ENCODE peak calls at places on chromosomes 12 and 14, in seven cellular contexts. One of them, this sample, is unnamed.

GRCh38 chr12:113422929-113423669 is 919 bp downstream of the SDSL start:
- DNase-seq in CD4-positive, alpha-beta T cell: no peak
- DNase-seq in WTC11: no peak
- DNase-seq in astrocyte of the cerebellum: no peak
- DNase-seq in testis: no peak
- DNase-seq in fibroblast of the aortic adventitia: no peak
- DNase-seq in epithelial cell of esophagus: peak; percentile 20
- DNase-seq in this sample: no peak

GRCh38 chr12:117499759-117500485 is 138.5 kb upstream of the NOS1 start:
- DNase-seq in astrocyte of the cerebellum: no peak
- DNase-seq in CD4-positive, alpha-beta T cell: no peak
- DNase-seq in testis: no peak
- DNase-seq in WTC11: no peak
- DNase-seq in epithelial cell of esophagus: no peak
- DNase-seq in fibroblast of the aortic adventitia: no peak
- DNase-seq in this sample: no peak

GRCh38 chr14:21699551-21699950 is 25.9 kb upstream of the OR4E1 start:
- DNase-seq in fibroblast of the aortic adventitia: no peak
- DNase-seq in astrocyte of the cerebellum: no peak
- DNase-seq in CD4-positive, alpha-beta T cell: no peak
- DNase-seq in epithelial cell of esophagus: no peak
- DNase-seq in testis: no peak
- DNase-seq in WTC11: no peak
- DNase-seq in this sample: no peak

GRCh38 chr12:117521327-117521726 is 159.9 kb upstream of the NOS1 start:
- DNase-seq in astrocyte of the cerebellum: no peak
- DNase-seq in WTC11: no peak
- DNase-seq in testis: no peak
- DNase-seq in CD4-positive, alpha-beta T cell: no peak
- DNase-seq in fibroblast of the aortic adventitia: no peak
- DNase-seq in epithelial cell of esophagus: no peak
- DNase-seq in this sample: no peak

GRCh38 chr12:92561543-92561899 is 141.3 kb upstream of the PLEKHG7 start:
- DNase-seq in astrocyte of the cerebellum: peak; percentile 98
- DNase-seq in fibroblast of the aortic adventitia: peak; percentile 97
- DNase-seq in epithelial cell of esophagus: no peak
- DNase-seq in WTC11: no peak
- DNase-seq in CD4-positive, alpha-beta T cell: no peak
- DNase-seq in testis: peak; percentile 60
- DNase-seq in this sample: peak; percentile 81

GRCh38 chr12:53224268-53224896 is 7.6 kb downstream of the RARG start:
- DNase-seq in epithelial cell of esophagus: peak; percentile 83
- DNase-seq in fibroblast of the aortic adventitia: no peak
- DNase-seq in CD4-positive, alpha-beta T cell: no peak
- DNase-seq in WTC11: peak; percentile 77
- DNase-seq in testis: no peak
- DNase-seq in astrocyte of the cerebellum: no peak
- DNase-seq in this sample: no peak

GRCh38 chr12:99281277-99281676 is 366.3 kb upstream of the GARIN6 start:
- DNase-seq in fibroblast of the aortic adventitia: no peak
- DNase-seq in testis: no peak
- DNase-seq in epithelial cell of esophagus: no peak
- DNase-seq in CD4-positive, alpha-beta T cell: no peak
- DNase-seq in WTC11: no peak
- DNase-seq in astrocyte of the cerebellum: peak; percentile 15
- DNase-seq in this sample: no peak

GRCh38 chr14:91078095-91078737 is 17.8 kb upstream of the RPS6KA5 start:
- DNase-seq in astrocyte of the cerebellum: no peak
- DNase-seq in epithelial cell of esophagus: no peak
- DNase-seq in CD4-positive, alpha-beta T cell: no peak
- DNase-seq in testis: peak; percentile 39
- DNase-seq in WTC11: no peak
- DNase-seq in fibroblast of the aortic adventitia: no peak
- DNase-seq in this sample: no peak

GRCh38 chr12:116508145-116509121 is 50.7 kb upstream of the MAP1LC3B2 start:
- DNase-seq in WTC11: peak; percentile 73
- DNase-seq in CD4-positive, alpha-beta T cell: no peak
- DNase-seq in epithelial cell of esophagus: no peak
- DNase-seq in testis: peak; percentile 51
- DNase-seq in astrocyte of the cerebellum: no peak
- DNase-seq in fibroblast of the aortic adventitia: peak; percentile 42
- DNase-seq in this sample: no peak

GRCh38 chr12:106759526-106760183 is 14.8 kb upstream of the RIC8B start:
- DNase-seq in WTC11: no peak
- DNase-seq in epithelial cell of esophagus: no peak
- DNase-seq in fibroblast of the aortic adventitia: peak; percentile 50
- DNase-seq in CD4-positive, alpha-beta T cell: no peak
- DNase-seq in testis: no peak
- DNase-seq in astrocyte of the cerebellum: no peak
- DNase-seq in this sample: no peak

GRCh38 chr12:20150835-20151234 is 217.5 kb upstream of the PDE3A start:
- DNase-seq in epithelial cell of esophagus: no peak
- DNase-seq in WTC11: no peak
- DNase-seq in astrocyte of the cerebellum: no peak
- DNase-seq in testis: no peak
- DNase-seq in fibroblast of the aortic adventitia: peak; percentile 3
- DNase-seq in CD4-positive, alpha-beta T cell: no peak
- DNase-seq in this sample: no peak

GRCh38 chr14:99590746-99591555 is 13.1 kb downstream of the CCDC85C start:
- DNase-seq in WTC11: no peak
- DNase-seq in fibroblast of the aortic adventitia: peak; percentile 41
- DNase-seq in testis: no peak
- DNase-seq in epithelial cell of esophagus: peak; percentile 27
- DNase-seq in CD4-positive, alpha-beta T cell: no peak
- DNase-seq in astrocyte of the cerebellum: no peak
- DNase-seq in this sample: no peak

GRCh38 chr12:104183443-104183842 is 32.1 kb upstream of the TXNRD1 start:
- DNase-seq in CD4-positive, alpha-beta T cell: no peak
- DNase-seq in WTC11: no peak
- DNase-seq in testis: no peak
- DNase-seq in astrocyte of the cerebellum: no peak
- DNase-seq in fibroblast of the aortic adventitia: no peak
- DNase-seq in epithelial cell of esophagus: no peak
- DNase-seq in this sample: no peak

GRCh38 chr14:81441626-81442134 is 41.6 kb upstream of the STON2 start:
- DNase-seq in WTC11: no peak
- DNase-seq in epithelial cell of esophagus: no peak
- DNase-seq in astrocyte of the cerebellum: no peak
- DNase-seq in testis: no peak
- DNase-seq in CD4-positive, alpha-beta T cell: no peak
- DNase-seq in fibroblast of the aortic adventitia: no peak
- DNase-seq in this sample: no peak
- TF ChIP-seq CTCF in WTC11: no peak
- TF ChIP-seq CTCF in epithelial cell of esophagus: no peak
- TF ChIP-seq CTCF in astrocyte of the cerebellum: no peak
- TF ChIP-seq CTCF in testis: no peak
- TF ChIP-seq CTCF in CD4-positive, alpha-beta T cell: no peak
- TF ChIP-seq CTCF in fibroblast of the aortic adventitia: no peak
- TF ChIP-seq CTCF in this sample: no peak

GRCh38 chr12:68900241-68900640 is 32.7 kb downstream of the CPM start:
- DNase-seq in CD4-positive, alpha-beta T cell: no peak
- DNase-seq in WTC11: no peak
- DNase-seq in fibroblast of the aortic adventitia: no peak
- DNase-seq in astrocyte of the cerebellum: no peak
- DNase-seq in testis: no peak
- DNase-seq in epithelial cell of esophagus: no peak
- DNase-seq in this sample: no peak

GRCh38 chr12:68896881-68897540 is 36.0 kb downstream of the CPM start:
- DNase-seq in fibroblast of the aortic adventitia: no peak
- DNase-seq in epithelial cell of esophagus: peak; percentile 69
- DNase-seq in astrocyte of the cerebellum: no peak
- DNase-seq in WTC11: no peak
- DNase-seq in CD4-positive, alpha-beta T cell: no peak
- DNase-seq in testis: no peak
- DNase-seq in this sample: no peak

GRCh38 chr12:68901551-68901950 is 31.4 kb downstream of the CPM start:
- DNase-seq in testis: no peak
- DNase-seq in epithelial cell of esophagus: no peak
- DNase-seq in astrocyte of the cerebellum: no peak
- DNase-seq in fibroblast of the aortic adventitia: no peak
- DNase-seq in WTC11: no peak
- DNase-seq in CD4-positive, alpha-beta T cell: no peak
- DNase-seq in this sample: no peak

GRCh38 chr12:68901145-68901544 is 31.8 kb downstream of the CPM start:
- DNase-seq in testis: no peak
- DNase-seq in WTC11: no peak
- DNase-seq in epithelial cell of esophagus: no peak
- DNase-seq in astrocyte of the cerebellum: no peak
- DNase-seq in fibroblast of the aortic adventitia: no peak
- DNase-seq in CD4-positive, alpha-beta T cell: no peak
- DNase-seq in this sample: no peak

GRCh38 chr12:68899251-68899771 is 33.7 kb downstream of the CPM start:
- DNase-seq in astrocyte of the cerebellum: peak; percentile 88
- DNase-seq in WTC11: no peak
- DNase-seq in fibroblast of the aortic adventitia: peak; percentile 86
- DNase-seq in testis: peak; percentile 88
- DNase-seq in epithelial cell of esophagus: peak; percentile 71
- DNase-seq in CD4-positive, alpha-beta T cell: no peak
- DNase-seq in this sample: peak; percentile 73
- TF ChIP-seq CTCF in astrocyte of the cerebellum: peak; percentile 75
- TF ChIP-seq CTCF in WTC11: no peak
- TF ChIP-seq CTCF in fibroblast of the aortic adventitia: peak; percentile 78
- TF ChIP-seq CTCF in testis: peak; percentile 38
- TF ChIP-seq CTCF in epithelial cell of esophagus: peak; percentile 72
- TF ChIP-seq CTCF in CD4-positive, alpha-beta T cell: no peak
- TF ChIP-seq CTCF in this sample: peak; percentile 85

DNA sequence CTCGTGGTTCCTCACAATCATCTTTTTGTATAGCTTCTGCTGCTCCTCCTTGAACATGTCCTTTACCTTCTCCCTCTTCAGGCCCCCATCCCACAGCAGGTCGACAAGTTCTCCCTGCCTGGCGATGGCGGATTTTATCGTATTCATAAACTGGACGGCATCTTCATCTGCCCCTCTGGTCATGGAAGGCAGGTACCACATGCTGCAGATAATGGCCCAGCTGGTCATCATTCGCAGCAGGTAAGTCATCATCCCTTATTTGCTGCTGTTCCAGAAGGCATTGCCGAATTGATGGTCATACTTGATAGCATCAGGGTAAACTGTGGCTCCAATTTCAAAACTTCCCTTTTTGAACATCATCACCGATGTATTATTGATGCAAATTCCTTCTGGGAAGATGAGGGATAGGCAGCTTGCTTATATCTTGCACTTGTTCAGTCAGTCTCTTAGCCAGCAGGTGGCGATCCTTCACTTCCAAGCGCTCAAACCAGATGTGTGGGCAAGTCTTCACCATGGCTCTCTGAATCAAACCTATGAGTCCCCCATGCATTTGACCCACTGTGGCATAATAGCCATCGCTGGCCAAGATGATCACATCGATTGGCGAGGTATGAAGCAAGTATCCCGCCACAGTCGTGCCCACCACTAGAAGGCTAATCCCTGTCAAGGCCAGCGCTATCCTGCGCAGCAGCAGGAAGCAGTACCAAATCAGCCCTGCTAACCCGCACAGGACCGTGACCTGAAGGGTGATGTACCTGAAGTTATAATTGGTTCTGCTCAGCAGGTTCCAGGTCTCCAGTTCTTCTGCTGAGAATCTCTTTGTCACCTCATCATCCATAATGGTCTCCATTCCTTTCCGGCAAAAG is 381.5 kb upstream of the STXBP6 start:
- DNase-seq in testis: peak; percentile 87
- DNase-seq in astrocyte of the cerebellum: no peak
- DNase-seq in CD4-positive, alpha-beta T cell: no peak
- DNase-seq in fibroblast of the aortic adventitia: no peak
- DNase-seq in epithelial cell of esophagus: peak; percentile 11
- DNase-seq in WTC11: peak; percentile 69
- DNase-seq in this sample: no peak
- TF ChIP-seq CTCF in testis: peak; percentile 23
- TF ChIP-seq CTCF in astrocyte of the cerebellum: no peak
- TF ChIP-seq CTCF in CD4-positive, alpha-beta T cell: no peak
- TF ChIP-seq CTCF in fibroblast of the aortic adventitia: no peak
- TF ChIP-seq CTCF in epithelial cell of esophagus: no peak
- TF ChIP-seq CTCF in WTC11: peak; percentile 49
- TF ChIP-seq CTCF in this sample: no peak

GRCh38 chr12:108240928-108241327 is 98.2 kb downstream of the CMKLR1 start:
- DNase-seq in WTC11: no peak
- DNase-seq in epithelial cell of esophagus: no peak
- DNase-seq in testis: no peak
- DNase-seq in fibroblast of the aortic adventitia: no peak
- DNase-seq in astrocyte of the cerebellum: no peak
- DNase-seq in CD4-positive, alpha-beta T cell: no peak
- DNase-seq in this sample: no peak

GRCh38 chr12:108237272-108237671 is 101.8 kb downstream of the CMKLR1 start:
- DNase-seq in fibroblast of the aortic adventitia: no peak
- DNase-seq in epithelial cell of esophagus: no peak
- DNase-seq in CD4-positive, alpha-beta T cell: no peak
- DNase-seq in WTC11: peak; percentile 46
- DNase-seq in testis: no peak
- DNase-seq in astrocyte of the cerebellum: no peak
- DNase-seq in this sample: no peak

GRCh38 chr12:108240027-108240785 is 98.9 kb downstream of the CMKLR1 start:
- DNase-seq in epithelial cell of esophagus: no peak
- DNase-seq in testis: peak; percentile 61
- DNase-seq in CD4-positive, alpha-beta T cell: no peak
- DNase-seq in fibroblast of the aortic adventitia: no peak
- DNase-seq in astrocyte of the cerebellum: no peak
- DNase-seq in WTC11: peak; percentile 28
- DNase-seq in this sample: no peak

GRCh38 chr12:108238474-108238873 is 100.6 kb downstream of the CMKLR1 start:
- DNase-seq in WTC11: no peak
- DNase-seq in astrocyte of the cerebellum: no peak
- DNase-seq in epithelial cell of esophagus: no peak
- DNase-seq in fibroblast of the aortic adventitia: no peak
- DNase-seq in testis: no peak
- DNase-seq in CD4-positive, alpha-beta T cell: no peak
- DNase-seq in this sample: no peak

DNA sequence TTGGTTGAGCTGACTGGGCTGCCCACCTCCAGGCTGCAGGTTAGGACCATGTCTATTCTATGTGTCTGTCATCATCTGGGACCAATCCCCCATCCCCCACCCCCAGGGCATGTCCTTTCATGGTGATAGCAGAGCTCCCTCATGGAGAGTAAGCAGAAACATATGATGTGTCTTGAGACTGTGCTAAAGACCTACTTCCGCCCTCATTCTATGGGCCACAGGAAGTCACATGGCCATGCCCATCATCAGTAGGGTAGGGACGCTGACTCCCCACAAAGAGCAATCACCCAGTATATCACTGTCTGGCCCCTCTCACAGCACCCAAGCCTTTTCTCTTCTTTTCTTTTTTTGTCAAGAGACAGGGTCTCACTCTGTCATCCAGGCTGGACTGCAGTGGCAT is 99.7 kb downstream of the CMKLR1 start:
- DNase-seq in epithelial cell of esophagus: no peak
- DNase-seq in testis: no peak
- DNase-seq in CD4-positive, alpha-beta T cell: no peak
- DNase-seq in fibroblast of the aortic adventitia: no peak
- DNase-seq in WTC11: no peak
- DNase-seq in astrocyte of the cerebellum: no peak
- DNase-seq in this sample: no peak
- TF ChIP-seq CTCF in epithelial cell of esophagus: no peak
- TF ChIP-seq CTCF in testis: no peak
- TF ChIP-seq CTCF in CD4-positive, alpha-beta T cell: no peak
- TF ChIP-seq CTCF in fibroblast of the aortic adventitia: no peak
- TF ChIP-seq CTCF in WTC11: no peak
- TF ChIP-seq CTCF in astrocyte of the cerebellum: no peak
- TF ChIP-seq CTCF in this sample: no peak

This sample was measured in AG09319.